ENCODE peak calls at places on chromosomes 7 and 10, in five cellular contexts. B is astrocyte of the spinal cord, V is mesothelial cell of epicardium, I is LNCaP clone FGC, R is upper lobe of left lung. G is an unnamed sample.
A peak's percentile ranks its signal among the peaks of the same experiment; 100 is the strongest.

GRCh38 chr10:101050206-101051069 is 11.4 kb upstream of the KAZALD1 start:
- DNase-seq in I (no peak), V (peak; percentile 90), B (peak; percentile 54), R (peak; percentile 69), G (peak; percentile 78)

GRCh38 chr7:38070718-38071117 is 107.3 kb upstream of the STARD3NL start:
- DNase-seq in V (no peak), R (no peak), B (peak; percentile 22), I (no peak), G (no peak)

GRCh38 chr7:94250124-94250523 is 144.6 kb upstream of the COL1A2 start:
- DNase-seq in V (no peak), B (no peak), I (no peak), R (no peak), G (no peak)

GRCh38 chr7:2038876-2039728 is 193.6 kb downstream of the MAD1L1 start:
- DNase-seq in I (no peak), B (no peak), R (no peak), V (no peak), G (no peak)

GRCh38 chr7:7017707-7018265 is 164.6 kb upstream of the C1GALT1 start:
- DNase-seq in B (no peak), V (no peak), I (peak; percentile 37), R (no peak), G (no peak)

GRCh38 chr10:126421745-126422144 is 33.5 kb upstream of the ADAM12 start:
- DNase-seq in B (peak; percentile 99), R (no peak), I (no peak), V (no peak), G (no peak)

GRCh38 chr10:133176546-133176945 is 16.5 kb downstream of the KNDC1 start:
- DNase-seq in V (no peak), R (no peak), B (no peak), I (no peak), G (no peak)

GRCh38 chr7:147103224-147103623 is 986.6 kb downstream of the CNTNAP2 start:
- DNase-seq in R (no peak), V (no peak), I (no peak), B (no peak), G (no peak)

GRCh38 chr7:78284945-78285344 is 486.4 kb downstream of the PHTF2 start:
- DNase-seq in R (no peak), B (no peak), V (no peak), I (no peak), G (no peak)

GRCh38 chr10:62052276-62052675 is 150.8 kb downstream of the ARID5B start:
- DNase-seq in I (no peak), V (no peak), B (no peak), R (no peak), G (no peak)

GRCh38 chr7:149881328-149882263 is 7.8 kb downstream of the ATP6V0E2 start:
- DNase-seq in I (no peak), R (peak; percentile 17), V (peak; percentile 31), B (no peak), G (no peak)

GRCh38 chr7:129855234-129855673 is 97.5 kb downstream of the UBE2H start:
- DNase-seq in B (peak; percentile 98), R (no peak), V (no peak), I (no peak), G (no peak)

GRCh38 chr7:11607676-11608075 is 224.3 kb downstream of the THSD7A start:
- DNase-seq in R (no peak), V (no peak), I (no peak), B (no peak), G (no peak)

GRCh38 chr7:93601363-93601762 is 26.8 kb upstream of the CALCR start:
- DNase-seq in I (no peak), B (no peak), R (no peak), V (no peak), G (no peak)

GRCh38 chr7:17071866-17072265 is 190.1 kb upstream of the AGR3 start:
- DNase-seq in V (no peak), I (no peak), B (no peak), R (no peak), G (no peak)

GRCh38 chr7:142867398-142868187 is 12.7 kb downstream of the EPHB6 start:
- DNase-seq in R (no peak), V (no peak), I (no peak), B (no peak), G (no peak)

GRCh38 chr10:43308986-43309385 is 42.1 kb upstream of the RASGEF1A start:
- DNase-seq in I (no peak), V (no peak), B (no peak), R (no peak), G (no peak)

GRCh38 chr10:117740088-117740487 is 197.5 kb downstream of the EMX2 start:
- DNase-seq in B (no peak), I (no peak), R (no peak), V (no peak), G (no peak)

GRCh38 chr7:129702761-129703338 is 91.3 kb downstream of the NRF1 start:
- DNase-seq in R (no peak), I (no peak), V (no peak), B (peak; percentile 3), G (no peak)

GRCh38 chr10:122121059-122121458 is 132.1 kb downstream of the TACC2 start:
- DNase-seq in R (peak; percentile 90), I (peak; percentile 95), B (no peak), V (no peak), G (no peak)

GRCh38 chr10:49056356-49056755 is 59.0 kb downstream of the VSTM4 start:
- DNase-seq in R (no peak), V (no peak), B (no peak), I (no peak), G (no peak)

GRCh38 chr7:29812185-29812876 is 6.0 kb downstream of the WIPF3 start:
- DNase-seq in V (no peak), R (no peak), B (no peak), I (no peak), G (no peak)

GRCh38 chr10:93501650-93502049 is 5.2 kb downstream of the CEP55 start:
- DNase-seq in R (no peak), I (no peak), B (no peak), V (no peak), G (no peak)

GRCh38 chr7:102279537-102280400 is 6.9 kb upstream of the SH2B2 start:
- DNase-seq in I (no peak), B (peak; percentile 51), V (peak; percentile 76), R (peak; percentile 45), G (peak; percentile 65)

GRCh38 chr7:16918288-16918895 is 36.6 kb upstream of the AGR3 start:
- DNase-seq in R (no peak), I (no peak), V (no peak), B (peak; percentile 74), G (no peak)

GRCh38 chr7:128948976-128949760 is 11.4 kb downstream of the IRF5 start:
- DNase-seq in I (no peak), V (no peak), B (no peak), R (no peak), G (no peak)

GRCh38 chr10:121524138-121524817 is 74.0 kb downstream of the FGFR2 start:
- DNase-seq in V (no peak), B (peak; percentile 32), R (no peak), I (no peak), G (no peak)

GRCh38 chr7:36214608-36215016 is 61.6 kb downstream of the EEPD1 start:
- DNase-seq in I (no peak), R (no peak), V (no peak), B (peak; percentile 62), G (no peak)

GRCh38 chr10:71239946-71240795 is 27.8 kb downstream of the UNC5B start:
- DNase-seq in I (no peak), B (no peak), R (no peak), V (no peak), G (no peak)

GRCh38 chr7:104534149-104534548 is 205.7 kb downstream of the LHFPL3 start:
- DNase-seq in R (no peak), I (no peak), B (no peak), V (no peak), G (no peak)

GRCh38 chr10:64379898-64380297 is 858.7 kb downstream of the REEP3 start:
- DNase-seq in B (no peak), V (no peak), I (no peak), R (no peak), G (no peak)
- TF ChIP-seq CTCF in B (no peak), V (no peak), I (peak; percentile 16), R (no peak), G (no peak)

DNA sequence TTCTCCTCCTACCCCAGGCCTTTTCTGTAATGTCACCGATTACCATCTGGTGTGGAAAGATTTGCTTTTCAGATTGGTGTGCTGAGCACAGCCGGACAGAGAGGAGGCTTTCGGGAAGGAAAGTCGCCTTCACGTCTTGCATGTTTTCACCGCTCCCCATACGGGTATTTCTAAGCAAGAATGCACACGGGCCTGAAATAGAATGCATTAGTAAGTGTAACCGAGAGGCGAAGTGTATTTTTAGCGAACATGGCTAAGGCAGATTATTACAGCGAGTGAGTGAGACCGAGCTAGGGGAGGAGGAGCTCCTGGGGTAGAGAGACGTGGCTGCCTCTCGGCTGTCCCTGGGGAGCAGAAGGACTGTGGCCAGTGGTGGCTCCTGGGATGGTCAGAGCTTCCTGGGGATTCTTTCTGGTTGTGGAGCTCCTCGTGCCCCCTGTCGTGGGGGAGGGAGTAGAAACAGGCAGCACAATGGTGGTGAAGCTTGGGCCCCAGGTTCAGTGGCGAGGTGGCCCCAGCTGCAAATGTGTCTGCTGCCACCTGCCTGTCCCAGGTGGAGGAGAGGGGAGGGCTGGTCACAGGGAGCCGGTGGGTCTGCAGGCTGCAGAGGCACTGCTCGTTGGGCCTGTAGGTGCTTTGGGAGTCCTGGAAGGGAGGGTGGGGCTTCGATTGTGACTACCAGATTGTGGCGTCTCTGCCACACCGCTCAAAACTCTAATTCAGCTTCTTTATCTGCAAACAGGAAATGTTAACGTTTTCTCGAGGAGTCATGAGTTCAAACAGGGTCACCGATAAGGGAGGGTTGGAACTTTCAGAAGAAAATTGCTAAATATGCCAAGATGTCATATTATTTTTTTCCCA is 135.8 kb downstream of the CAMK1D start:
- DNase-seq in R (no peak), I (no peak), V (no peak), B (no peak), G (peak; percentile 29)
- TF ChIP-seq CTCF in R (no peak), I (peak; percentile 9), V (no peak), B (no peak), G (no peak)

GRCh38 chr7:76069238-76069638 is 21.3 kb downstream of the MDH2 start:
- DNase-seq in B (peak; percentile 91), V (no peak), R (peak; percentile 86), I (peak; percentile 99), G (no peak)
- TF ChIP-seq CTCF in B (peak; percentile 36), V (no peak), R (peak; percentile 39), I (peak; percentile 59), G (no peak)

GRCh38 chr7:151454932-151455530 is 15.1 kb upstream of the CRYGN start:
- DNase-seq in I (no peak), B (no peak), R (peak; percentile 18), V (peak; percentile 22), G (no peak)
- TF ChIP-seq CTCF in I (no peak), B (no peak), R (no peak), V (no peak), G (no peak)

DNA sequence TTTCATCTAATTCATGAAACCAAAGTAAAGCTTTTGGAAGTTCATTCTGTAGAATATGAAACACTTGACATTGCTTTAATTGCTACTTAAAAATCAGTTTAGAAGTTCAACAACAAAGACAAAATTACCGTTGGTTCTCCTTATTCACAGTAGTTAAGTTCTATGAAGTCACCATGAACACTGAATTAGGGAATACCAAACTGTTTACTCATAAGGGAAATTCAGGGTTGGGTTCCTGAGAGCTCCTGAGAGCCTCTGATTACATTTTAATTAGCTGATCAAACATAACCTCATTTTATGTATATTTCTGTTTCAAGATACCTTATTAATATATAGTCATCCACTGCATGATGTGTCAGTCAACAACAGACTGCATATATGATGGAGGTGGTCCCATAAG is 46.1 kb downstream of the ZNF438 start:
- DNase-seq in B (peak; percentile 46), R (no peak), I (no peak), V (no peak), G (no peak)
- TF ChIP-seq CTCF in B (no peak), R (no peak), I (no peak), V (no peak), G (no peak)

GRCh38 chr10:20372748-20373147 is 524.4 kb downstream of the NEBL start:
- DNase-seq in I (no peak), B (no peak), R (no peak), V (no peak), G (no peak)

GRCh38 chr10:20369863-20370736 is 527.0 kb downstream of the NEBL start:
- DNase-seq in V (no peak), R (no peak), B (no peak), I (peak; percentile 1), G (no peak)
- TF ChIP-seq CTCF in V (no peak), R (no peak), B (no peak), I (no peak), G (no peak)

G was measured in activated B cell treated with CpG ODN at 0.5 μM for 24 hours.